ENCODE peak calls at places on chromosomes 11 and 22, in six cellular contexts. M is fibroblast of the conjunctiva; V is colonic mucosa; D is stimulated activated CD8-positive, alpha-beta memory T cell treated with anti-CD3 and anti-CD28 coated beads, Interleukin-2, amount 100 ng/mL, for 48 hours; E is NCI-H748 treated with DMSO at 0.1 percent for 48 hours; R is ACHN. N is an unnamed sample.

GRCh38 chr11:64888761-64889511 is 10.5 kb upstream of the EHD1 start:
- DNase-seq in R (peak; percentile 52), M (no peak), V (peak; percentile 89), E (no peak), D (no peak), N (no peak)

GRCh38 chr22:38087855-38088254 is 3.9 kb upstream of the SLC16A8 start:
- DNase-seq in V (no peak), R (no peak), M (no peak), E (no peak), D (no peak), N (no peak)

GRCh38 chr11:45899448-45900174 is 7.5 kb downstream of the FREY1 start:
- DNase-seq in M (peak; percentile 80), D (peak; percentile 65), R (peak; percentile 77), V (peak; percentile 69), E (peak; percentile 79), N (peak; percentile 81)

GRCh38 chr22:45871721-45872120 is 105.2 kb downstream of the WNT7B start:
- DNase-seq in V (no peak), M (no peak), E (no peak), R (no peak), D (no peak), N (no peak)

GRCh38 chr11:17691550-17691949 is 27.8 kb upstream of the MYOD1 start:
- DNase-seq in E (no peak), R (no peak), D (no peak), M (no peak), V (no peak), N (no peak)

GRCh38 chr11:30960387-30960992 is 374.3 kb upstream of the MPPED2 start:
- DNase-seq in D (no peak), R (peak; percentile 48), M (peak; percentile 28), V (no peak), E (peak; percentile 32), N (peak; percentile 62)

GRCh38 chr11:35412285-35412684 is 7.1 kb downstream of the SLC1A2 start:
- DNase-seq in M (no peak), V (no peak), R (peak; percentile 7), D (no peak), E (peak; percentile 38), N (peak; percentile 12)

GRCh38 chr11:2300936-2301630 is 635 bp downstream of the C11orf21 start:
- DNase-seq in V (no peak), M (no peak), E (no peak), R (no peak), D (no peak), N (no peak)

GRCh38 chr22:50435701-50436115 is 39.1 kb downstream of the SBF1 start:
- DNase-seq in D (no peak), V (no peak), M (no peak), E (no peak), R (no peak), N (no peak)

GRCh38 chr11:106413222-106413621 is 335.8 kb downstream of the AASDHPPT start:
- DNase-seq in R (no peak), V (no peak), D (no peak), E (no peak), M (no peak), N (no peak)

GRCh38 chr22:23249506-23250423 is 69.5 kb downstream of the BCR start:
- DNase-seq in V (no peak), M (no peak), D (no peak), R (no peak), E (no peak), N (no peak)

GRCh38 chr11:68369161-68369560 is 56.8 kb downstream of the LRP5 start:
- DNase-seq in M (no peak), R (no peak), D (no peak), E (no peak), V (no peak), N (no peak)

GRCh38 chr11:132347156-132348090 is 977.0 kb downstream of the NTM start:
- DNase-seq in V (no peak), D (no peak), M (no peak), E (no peak), R (no peak), N (no peak)

GRCh38 chr11:126348806-126349582 is 6.5 kb upstream of the ST3GAL4 start:
- DNase-seq in M (no peak), V (no peak), E (no peak), D (no peak), R (no peak), N (peak; percentile 60)

GRCh38 chr11:33802414-33802950 is 28.2 kb upstream of the FBXO3 start:
- DNase-seq in R (peak; percentile 85), V (peak; percentile 59), D (no peak), E (no peak), M (peak; percentile 51), N (peak; percentile 82)

GRCh38 chr11:61327669-61328071 is 5.2 kb downstream of the DDB1 start:
- DNase-seq in M (no peak), E (no peak), D (no peak), V (no peak), R (no peak), N (peak; percentile 76)

GRCh38 chr11:45335434-45335833 is 49.3 kb upstream of the SYT13 start:
- DNase-seq in D (no peak), E (no peak), R (no peak), M (no peak), V (no peak), N (no peak)

GRCh38 chr11:20596629-20597129 is 2.7 kb upstream of the SLC6A5 start:
- DNase-seq in M (no peak), V (no peak), R (no peak), D (no peak), E (no peak), N (no peak)

N was measured in AG10803.